ENCODE peak calls at places on chromosome 18, in ten cellular contexts. One of them, this sample, is unnamed.

GRCh38 chr18:2406544-2406943 is 164.8 kb downstream of the METTL4 start:
- DNase-seq in heart right ventricle: no peak
- DNase-seq in fibroblast of lung: peak; percentile 85
- DNase-seq in PC-9: no peak
- DNase-seq in hepatocyte: peak; percentile 12
- DNase-seq in cardiac muscle cell: no peak
- DNase-seq in heart left ventricle: no peak
- DNase-seq in left lung: no peak
- DNase-seq in K562: no peak
- DNase-seq in A549: no peak
- DNase-seq in this sample: no peak

GRCh38 chr18:39806519-39806918 is 2148.5 kb upstream of the PIK3C3 start:
- DNase-seq in heart right ventricle: no peak
- DNase-seq in fibroblast of lung: peak; percentile 41
- DNase-seq in PC-9: no peak
- DNase-seq in hepatocyte: peak; percentile 10
- DNase-seq in cardiac muscle cell: no peak
- DNase-seq in heart left ventricle: no peak
- DNase-seq in left lung: no peak
- DNase-seq in K562: no peak
- DNase-seq in A549: no peak
- DNase-seq in this sample: no peak

GRCh38 chr18:78976697-78977626 is 2.7 kb upstream of the SALL3 start:
- DNase-seq in heart right ventricle: no peak
- DNase-seq in fibroblast of lung: no peak
- DNase-seq in PC-9: no peak
- DNase-seq in hepatocyte: no peak
- DNase-seq in cardiac muscle cell: no peak
- DNase-seq in heart left ventricle: no peak
- DNase-seq in left lung: no peak
- DNase-seq in K562: no peak
- DNase-seq in A549: no peak
- DNase-seq in this sample: no peak

GRCh38 chr18:23547806-23548205 is 38.5 kb downstream of the NPC1 start:
- DNase-seq in heart right ventricle: no peak
- DNase-seq in fibroblast of lung: no peak
- DNase-seq in PC-9: peak; percentile 19
- DNase-seq in hepatocyte: peak; percentile 60
- DNase-seq in cardiac muscle cell: no peak
- DNase-seq in heart left ventricle: no peak
- DNase-seq in left lung: no peak
- DNase-seq in K562: no peak
- DNase-seq in A549: peak; percentile 41
- DNase-seq in this sample: no peak

GRCh38 chr18:61825386-61825785 is 67.4 kb downstream of the RNF152 start:
- DNase-seq in heart right ventricle: no peak
- DNase-seq in fibroblast of lung: no peak
- DNase-seq in PC-9: no peak
- DNase-seq in hepatocyte: no peak
- DNase-seq in cardiac muscle cell: no peak
- DNase-seq in heart left ventricle: no peak
- DNase-seq in left lung: no peak
- DNase-seq in K562: no peak
- DNase-seq in A549: no peak
- DNase-seq in this sample: no peak

GRCh38 chr18:76447268-76447890 is 47.7 kb downstream of the ZNF516 start:
- DNase-seq in heart right ventricle: no peak
- DNase-seq in fibroblast of lung: peak; percentile 51
- DNase-seq in PC-9: no peak
- DNase-seq in hepatocyte: no peak
- DNase-seq in cardiac muscle cell: no peak
- DNase-seq in heart left ventricle: peak; percentile 16
- DNase-seq in left lung: no peak
- DNase-seq in K562: no peak
- DNase-seq in A549: no peak
- DNase-seq in this sample: no peak

GRCh38 chr18:23719634-23720201 is 30.5 kb downstream of the LAMA3 start:
- DNase-seq in heart right ventricle: no peak
- DNase-seq in fibroblast of lung: peak; percentile 95
- DNase-seq in PC-9: peak; percentile 48
- DNase-seq in hepatocyte: peak; percentile 63
- DNase-seq in cardiac muscle cell: no peak
- DNase-seq in heart left ventricle: no peak
- DNase-seq in left lung: peak; percentile 58
- DNase-seq in K562: peak; percentile 75
- DNase-seq in A549: peak; percentile 86
- DNase-seq in this sample: no peak

GRCh38 chr18:79439201-79440023 is 43.7 kb downstream of the NFATC1 start:
- DNase-seq in heart right ventricle: no peak
- DNase-seq in fibroblast of lung: no peak
- DNase-seq in PC-9: no peak
- DNase-seq in hepatocyte: peak; percentile 56
- DNase-seq in cardiac muscle cell: no peak
- DNase-seq in heart left ventricle: no peak
- DNase-seq in left lung: no peak
- DNase-seq in K562: peak; percentile 40
- DNase-seq in A549: no peak
- DNase-seq in this sample: no peak

GRCh38 chr18:35454803-35455202 is 43.0 kb downstream of the INO80C start:
- DNase-seq in heart right ventricle: no peak
- DNase-seq in fibroblast of lung: no peak
- DNase-seq in PC-9: no peak
- DNase-seq in hepatocyte: no peak
- DNase-seq in cardiac muscle cell: no peak
- DNase-seq in heart left ventricle: no peak
- DNase-seq in left lung: no peak
- DNase-seq in K562: no peak
- DNase-seq in A549: no peak
- DNase-seq in this sample: no peak

GRCh38 chr18:9108911-9109310 is 6.4 kb downstream of the NDUFV2 start:
- DNase-seq in heart right ventricle: no peak
- DNase-seq in fibroblast of lung: no peak
- DNase-seq in PC-9: no peak
- DNase-seq in hepatocyte: no peak
- DNase-seq in cardiac muscle cell: no peak
- DNase-seq in heart left ventricle: no peak
- DNase-seq in left lung: no peak
- DNase-seq in K562: no peak
- DNase-seq in A549: no peak
- DNase-seq in this sample: no peak

GRCh38 chr18:69838620-69839411 is 108.9 kb downstream of the CD226 start:
- DNase-seq in heart right ventricle: no peak
- DNase-seq in fibroblast of lung: no peak
- DNase-seq in PC-9: peak; percentile 10
- DNase-seq in hepatocyte: no peak
- DNase-seq in cardiac muscle cell: no peak
- DNase-seq in heart left ventricle: no peak
- DNase-seq in left lung: no peak
- DNase-seq in K562: peak; percentile 77
- DNase-seq in A549: peak; percentile 5
- DNase-seq in this sample: peak; percentile 16

GRCh38 chr18:52716926-52717325 is 376.9 kb downstream of the DCC start:
- DNase-seq in heart right ventricle: peak; percentile 6
- DNase-seq in fibroblast of lung: peak; percentile 9
- DNase-seq in PC-9: peak; percentile 0
- DNase-seq in hepatocyte: peak; percentile 58
- DNase-seq in cardiac muscle cell: peak; percentile 47
- DNase-seq in heart left ventricle: no peak
- DNase-seq in left lung: no peak
- DNase-seq in K562: peak; percentile 0
- DNase-seq in A549: peak; percentile 5
- DNase-seq in this sample: peak; percentile 23

GRCh38 chr18:44548291-44549221 is 132.1 kb upstream of the SETBP1 start:
- DNase-seq in heart right ventricle: no peak
- DNase-seq in fibroblast of lung: peak; percentile 41
- DNase-seq in PC-9: no peak
- DNase-seq in hepatocyte: no peak
- DNase-seq in cardiac muscle cell: no peak
- DNase-seq in heart left ventricle: no peak
- DNase-seq in left lung: no peak
- DNase-seq in K562: no peak
- DNase-seq in A549: no peak
- DNase-seq in this sample: no peak

GRCh38 chr18:2459886-2460285 is 111.4 kb downstream of the METTL4 start:
- DNase-seq in heart right ventricle: no peak
- DNase-seq in fibroblast of lung: no peak
- DNase-seq in PC-9: no peak
- DNase-seq in hepatocyte: no peak
- DNase-seq in cardiac muscle cell: no peak
- DNase-seq in heart left ventricle: no peak
- DNase-seq in left lung: no peak
- DNase-seq in K562: no peak
- DNase-seq in A549: no peak
- DNase-seq in this sample: no peak

GRCh38 chr18:39058386-39059000 is 1492.9 kb upstream of the CELF4 start:
- DNase-seq in heart right ventricle: no peak
- DNase-seq in fibroblast of lung: no peak
- DNase-seq in PC-9: no peak
- DNase-seq in hepatocyte: no peak
- DNase-seq in cardiac muscle cell: no peak
- DNase-seq in heart left ventricle: no peak
- DNase-seq in left lung: no peak
- DNase-seq in K562: no peak
- DNase-seq in A549: no peak
- DNase-seq in this sample: no peak

GRCh38 chr18:58255701-58256311 is 211.8 kb downstream of the NEDD4L start:
- DNase-seq in heart right ventricle: no peak
- DNase-seq in fibroblast of lung: no peak
- DNase-seq in PC-9: no peak
- DNase-seq in hepatocyte: no peak
- DNase-seq in cardiac muscle cell: no peak
- DNase-seq in heart left ventricle: no peak
- DNase-seq in left lung: no peak
- DNase-seq in K562: no peak
- DNase-seq in A549: no peak
- DNase-seq in this sample: no peak
- H3K4me3 ChIP-seq in heart right ventricle: peak overlapping the region; percentile 56
- H3K4me3 ChIP-seq in fibroblast of lung: no peak overlapping the region
- H3K4me3 ChIP-seq in PC-9: no peak overlapping the region
- H3K4me3 ChIP-seq in hepatocyte: no peak overlapping the region
- H3K4me3 ChIP-seq in cardiac muscle cell: no peak overlapping the region
- H3K4me3 ChIP-seq in heart left ventricle: peak overlapping the region; percentile 53
- H3K4me3 ChIP-seq in left lung: no peak overlapping the region
- H3K4me3 ChIP-seq in K562: no peak overlapping the region
- H3K4me3 ChIP-seq in A549: no peak overlapping the region
- H3K4me3 ChIP-seq in this sample: no peak overlapping the region

GRCh38 chr18:67516432-67517223 is at the start of gene DSEL:
- DNase-seq in heart right ventricle: peak; percentile 98
- DNase-seq in fibroblast of lung: peak; percentile 96
- DNase-seq in PC-9: peak; percentile 93
- DNase-seq in hepatocyte: peak; percentile 99
- DNase-seq in cardiac muscle cell: peak; percentile 98
- DNase-seq in heart left ventricle: peak; percentile 99
- DNase-seq in left lung: peak; percentile 98
- DNase-seq in K562: peak; percentile 85
- DNase-seq in A549: peak; percentile 53
- DNase-seq in this sample: peak; percentile 95
- TF ChIP-seq CTCF in heart right ventricle: no peak
- TF ChIP-seq CTCF in fibroblast of lung: no peak
- TF ChIP-seq CTCF in PC-9: no peak
- TF ChIP-seq CTCF in hepatocyte: no peak
- TF ChIP-seq CTCF in cardiac muscle cell: no peak
- TF ChIP-seq CTCF in heart left ventricle: no peak
- TF ChIP-seq CTCF in left lung: no peak
- TF ChIP-seq CTCF in K562: no peak
- TF ChIP-seq CTCF in A549: no peak
- TF ChIP-seq CTCF in this sample: no peak

DNA sequence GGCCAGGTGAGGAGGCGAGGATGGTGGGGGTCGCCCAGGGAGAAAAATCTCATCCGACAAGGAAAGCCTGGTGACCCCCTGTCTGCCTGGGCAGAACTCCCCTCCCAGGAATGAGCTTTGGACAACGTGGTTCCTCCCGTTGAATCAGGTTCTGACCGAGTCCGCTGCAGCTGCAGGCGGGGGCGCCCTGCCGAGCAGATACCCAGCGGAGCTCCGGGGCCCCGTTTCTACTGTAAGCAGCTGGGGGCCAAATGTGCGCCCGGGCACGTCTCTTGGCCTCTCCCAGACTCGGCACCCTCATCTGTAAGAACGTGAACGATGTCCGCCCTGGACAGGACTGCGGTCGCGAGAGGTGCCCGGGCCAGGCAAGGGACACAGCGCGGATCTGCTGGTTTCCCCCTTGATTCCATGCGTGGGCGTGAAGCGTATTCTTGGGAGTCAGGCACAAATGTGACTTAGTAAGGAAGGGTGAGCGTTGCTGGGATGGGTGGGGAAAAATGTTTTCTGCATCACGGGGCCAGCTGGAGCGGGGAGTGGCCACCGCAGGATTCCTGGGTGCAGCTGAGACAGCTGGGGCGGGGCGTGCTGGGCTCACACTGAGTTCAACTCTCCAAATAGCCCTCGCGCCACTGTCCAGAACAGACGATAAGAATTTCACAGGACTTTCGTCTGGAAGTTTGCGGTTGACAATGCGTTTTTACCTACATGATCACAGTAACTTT is 20.2 kb upstream of the TUBB6 start:
- DNase-seq in heart right ventricle: peak; percentile 87
- DNase-seq in fibroblast of lung: peak; percentile 86
- DNase-seq in PC-9: peak; percentile 91
- DNase-seq in hepatocyte: peak; percentile 84
- DNase-seq in cardiac muscle cell: peak; percentile 81
- DNase-seq in heart left ventricle: peak; percentile 85
- DNase-seq in left lung: peak; percentile 84
- DNase-seq in K562: peak; percentile 78
- DNase-seq in A549: peak; percentile 36
- DNase-seq in this sample: no peak
- H3K4me3 ChIP-seq in heart right ventricle: peak overlapping the region; percentile 49
- H3K4me3 ChIP-seq in fibroblast of lung: peak overlapping the region; percentile 43
- H3K4me3 ChIP-seq in PC-9: peak overlapping the region; percentile 56
- H3K4me3 ChIP-seq in hepatocyte: peak overlapping the region; percentile 47
- H3K4me3 ChIP-seq in cardiac muscle cell: peak overlapping the region; percentile 21
- H3K4me3 ChIP-seq in heart left ventricle: peak overlapping the region; percentile 55
- H3K4me3 ChIP-seq in left lung: peak overlapping the region; percentile 28
- H3K4me3 ChIP-seq in K562: peak overlapping the region; percentile 33
- H3K4me3 ChIP-seq in A549: peak overlapping the region; percentile 57
- H3K4me3 ChIP-seq in this sample: no peak overlapping the region

DNA sequence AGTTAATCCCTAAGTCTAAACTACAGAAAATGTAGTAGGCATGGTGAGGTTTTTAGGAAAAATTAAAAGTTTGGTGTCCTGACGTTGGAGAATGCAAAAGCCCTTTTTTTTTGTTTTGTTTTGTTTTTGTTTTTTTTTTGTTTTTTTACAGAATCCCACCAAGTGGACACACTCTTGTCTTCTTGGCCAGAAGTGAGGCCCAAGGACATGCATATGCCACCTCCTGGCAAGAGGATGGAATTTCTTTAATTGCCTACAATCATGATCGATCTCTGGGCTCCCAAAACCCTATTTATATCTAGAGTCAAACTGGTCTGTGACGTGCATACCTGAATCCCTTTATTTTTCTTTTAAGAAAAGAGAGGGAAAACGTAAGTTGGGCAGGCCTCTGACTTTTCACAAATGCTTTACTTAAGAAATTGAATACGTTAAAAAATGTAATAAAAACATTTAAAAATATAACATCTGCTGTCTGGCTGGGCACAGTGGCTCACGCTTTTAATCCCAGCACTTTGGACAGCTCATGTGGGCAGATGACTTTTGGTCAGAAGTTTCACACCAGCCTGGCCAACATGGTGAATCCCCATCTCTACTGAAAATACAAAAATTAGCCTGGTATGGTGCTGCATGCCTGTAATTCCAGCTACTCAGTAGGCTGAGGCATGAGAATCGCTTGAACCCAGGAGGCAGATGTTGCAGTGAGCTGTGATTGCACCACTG is 502.7 kb downstream of the CBLN2 start:
- DNase-seq in heart right ventricle: no peak
- DNase-seq in fibroblast of lung: no peak
- DNase-seq in PC-9: no peak
- DNase-seq in hepatocyte: no peak
- DNase-seq in cardiac muscle cell: no peak
- DNase-seq in heart left ventricle: no peak
- DNase-seq in left lung: no peak
- DNase-seq in K562: no peak
- DNase-seq in A549: no peak
- DNase-seq in this sample: no peak
- TF ChIP-seq CTCF in heart right ventricle: no peak
- TF ChIP-seq CTCF in fibroblast of lung: no peak
- TF ChIP-seq CTCF in PC-9: peak; percentile 23
- TF ChIP-seq CTCF in hepatocyte: peak; percentile 3
- TF ChIP-seq CTCF in cardiac muscle cell: no peak
- TF ChIP-seq CTCF in heart left ventricle: no peak
- TF ChIP-seq CTCF in left lung: no peak
- TF ChIP-seq CTCF in K562: no peak
- TF ChIP-seq CTCF in A549: no peak
- TF ChIP-seq CTCF in this sample: no peak

This sample was measured in GM12865.